ENCODE peak calls at places on chromosomes 11 and 22, in five cellular contexts. One of them, this sample, is unnamed.

GRCh38 chr11:17722000-17722643 is 2.8 kb downstream of the MYOD1 start:
- DNase-seq in WTC11: peak; percentile 75
- DNase-seq in ascending aorta: no peak
- DNase-seq in left ventricle myocardium inferior: no peak
- DNase-seq in Panc1: no peak
- DNase-seq in this sample: no peak

GRCh38 chr11:36254739-36255138 is 34.5 kb downstream of the COMMD9 start:
- DNase-seq in Panc1: no peak
- DNase-seq in ascending aorta: no peak
- DNase-seq in WTC11: no peak
- DNase-seq in left ventricle myocardium inferior: no peak
- DNase-seq in this sample: no peak

GRCh38 chr11:46977038-46977818 is 40.7 kb downstream of the CSTPP1 start:
- DNase-seq in left ventricle myocardium inferior: no peak
- DNase-seq in WTC11: peak; percentile 33
- DNase-seq in Panc1: no peak
- DNase-seq in ascending aorta: no peak
- DNase-seq in this sample: no peak

GRCh38 chr11:7899418-7899817 is 31.6 kb downstream of the OR10A6 start:
- DNase-seq in ascending aorta: no peak
- DNase-seq in WTC11: no peak
- DNase-seq in Panc1: no peak
- DNase-seq in left ventricle myocardium inferior: no peak
- DNase-seq in this sample: no peak

GRCh38 chr11:103897156-103897555 is 139.3 kb upstream of the DDI1 start:
- DNase-seq in WTC11: no peak
- DNase-seq in ascending aorta: no peak
- DNase-seq in Panc1: no peak
- DNase-seq in left ventricle myocardium inferior: no peak
- DNase-seq in this sample: no peak

GRCh38 chr11:45347343-45347742 is 61.2 kb upstream of the SYT13 start:
- DNase-seq in Panc1: no peak
- DNase-seq in WTC11: no peak
- DNase-seq in ascending aorta: no peak
- DNase-seq in left ventricle myocardium inferior: no peak
- DNase-seq in this sample: no peak

GRCh38 chr11:9143726-9144125 is 52.3 kb upstream of the SCUBE2 start:
- DNase-seq in WTC11: no peak
- DNase-seq in ascending aorta: no peak
- DNase-seq in left ventricle myocardium inferior: no peak
- DNase-seq in Panc1: no peak
- DNase-seq in this sample: no peak

GRCh38 chr11:93655581-93656255 is 5.8 kb upstream of the CEP295 start:
- DNase-seq in ascending aorta: no peak
- DNase-seq in left ventricle myocardium inferior: no peak
- DNase-seq in Panc1: no peak
- DNase-seq in WTC11: no peak
- DNase-seq in this sample: no peak

GRCh38 chr11:15073361-15074205 is at the start of gene CALCB:
- DNase-seq in WTC11: peak; percentile 65
- DNase-seq in left ventricle myocardium inferior: no peak
- DNase-seq in ascending aorta: no peak
- DNase-seq in Panc1: no peak
- DNase-seq in this sample: no peak

GRCh38 chr22:47034905-47035419 is 272.5 kb downstream of the TBC1D22A start:
- DNase-seq in ascending aorta: no peak
- DNase-seq in Panc1: no peak
- DNase-seq in left ventricle myocardium inferior: no peak
- DNase-seq in WTC11: no peak
- DNase-seq in this sample: no peak

GRCh38 chr11:125244166-125244565 is 79.6 kb downstream of the PKNOX2 start:
- DNase-seq in ascending aorta: no peak
- DNase-seq in Panc1: no peak
- DNase-seq in WTC11: no peak
- DNase-seq in left ventricle myocardium inferior: no peak
- DNase-seq in this sample: no peak

GRCh38 chr11:46335858-46336600 is 11.2 kb upstream of the DGKZ start:
- DNase-seq in ascending aorta: no peak
- DNase-seq in Panc1: no peak
- DNase-seq in WTC11: no peak
- DNase-seq in left ventricle myocardium inferior: no peak
- DNase-seq in this sample: no peak

GRCh38 chr11:12539570-12539969 is 134.7 kb upstream of the TEAD1 start:
- DNase-seq in left ventricle myocardium inferior: no peak
- DNase-seq in Panc1: no peak
- DNase-seq in ascending aorta: no peak
- DNase-seq in WTC11: no peak
- DNase-seq in this sample: no peak

GRCh38 chr11:126432065-126432461 is 76.6 kb downstream of the ST3GAL4 start:
- DNase-seq in ascending aorta: no peak
- DNase-seq in Panc1: no peak
- DNase-seq in left ventricle myocardium inferior: no peak
- DNase-seq in WTC11: no peak
- DNase-seq in this sample: no peak

GRCh38 chr22:38923463-38924196 is 33.8 kb upstream of the APOBEC3A start:
- DNase-seq in ascending aorta: peak; percentile 46
- DNase-seq in left ventricle myocardium inferior: peak; percentile 63
- DNase-seq in Panc1: peak; percentile 27
- DNase-seq in WTC11: no peak
- DNase-seq in this sample: no peak

GRCh38 chr22:32075997-32076725 is 33.1 kb downstream of the SLC5A1 start:
- DNase-seq in Panc1: no peak
- DNase-seq in WTC11: no peak
- DNase-seq in ascending aorta: no peak
- DNase-seq in left ventricle myocardium inferior: no peak
- DNase-seq in this sample: no peak

GRCh38 chr22:39530692-39531331 is 1.7 kb downstream of the RPS19BP1 start:
- DNase-seq in Panc1: no peak
- DNase-seq in ascending aorta: no peak
- DNase-seq in WTC11: no peak
- DNase-seq in left ventricle myocardium inferior: no peak
- DNase-seq in this sample: no peak

GRCh38 chr11:116454020-116454645 is 318.7 kb downstream of the BUD13 start:
- DNase-seq in WTC11: peak; percentile 76
- DNase-seq in ascending aorta: no peak
- DNase-seq in Panc1: peak; percentile 25
- DNase-seq in left ventricle myocardium inferior: no peak
- DNase-seq in this sample: peak; percentile 24

GRCh38 chr11:19874241-19874640 is 161.6 kb downstream of the NAV2 start:
- DNase-seq in ascending aorta: no peak
- DNase-seq in WTC11: no peak
- DNase-seq in left ventricle myocardium inferior: no peak
- DNase-seq in Panc1: no peak
- DNase-seq in this sample: no peak

GRCh38 chr11:93519179-93519578 is 24.0 kb downstream of the SMCO4 start:
- DNase-seq in WTC11: no peak
- DNase-seq in Panc1: no peak
- DNase-seq in left ventricle myocardium inferior: no peak
- DNase-seq in ascending aorta: no peak
- DNase-seq in this sample: no peak

GRCh38 chr11:104830080-104830479 is 68.2 kb downstream of the CASP12 start:
- DNase-seq in left ventricle myocardium inferior: no peak
- DNase-seq in WTC11: no peak
- DNase-seq in Panc1: no peak
- DNase-seq in ascending aorta: no peak
- DNase-seq in this sample: no peak

GRCh38 chr22:29306830-29307657 is 594 bp downstream of the GAS2L1 start:
- DNase-seq in left ventricle myocardium inferior: peak; percentile 88
- DNase-seq in Panc1: no peak
- DNase-seq in ascending aorta: no peak
- DNase-seq in WTC11: peak; percentile 86
- DNase-seq in this sample: no peak

GRCh38 chr22:36367479-36367878 is 20.3 kb downstream of the MYH9 start:
- DNase-seq in Panc1: no peak
- DNase-seq in WTC11: no peak
- DNase-seq in left ventricle myocardium inferior: no peak
- DNase-seq in ascending aorta: no peak
- DNase-seq in this sample: no peak

GRCh38 chr11:75248924-75249256 is 8.3 kb downstream of the TPBGL start:
- DNase-seq in Panc1: no peak
- DNase-seq in ascending aorta: no peak
- DNase-seq in WTC11: no peak
- DNase-seq in left ventricle myocardium inferior: no peak
- DNase-seq in this sample: no peak

GRCh38 chr22:49097966-49098365 is 729.7 kb downstream of the BRD1 start:
- DNase-seq in WTC11: no peak
- DNase-seq in left ventricle myocardium inferior: no peak
- DNase-seq in ascending aorta: no peak
- DNase-seq in Panc1: no peak
- DNase-seq in this sample: no peak

GRCh38 chr22:17665884-17666283 is 27.3 kb downstream of the BCL2L13 start:
- DNase-seq in WTC11: no peak
- DNase-seq in Panc1: no peak
- DNase-seq in ascending aorta: no peak
- DNase-seq in left ventricle myocardium inferior: no peak
- DNase-seq in this sample: no peak

GRCh38 chr11:124776865-124777645 is 15.0 kb upstream of the ESAM start:
- DNase-seq in WTC11: no peak
- DNase-seq in left ventricle myocardium inferior: no peak
- DNase-seq in ascending aorta: no peak
- DNase-seq in Panc1: no peak
- DNase-seq in this sample: no peak

GRCh38 chr11:103947566-103947919 is 88.9 kb upstream of the DDI1 start:
- DNase-seq in ascending aorta: no peak
- DNase-seq in left ventricle myocardium inferior: no peak
- DNase-seq in WTC11: no peak
- DNase-seq in Panc1: no peak
- DNase-seq in this sample: no peak

GRCh38 chr11:109733245-109733644 is 311.3 kb downstream of the C11orf87 start:
- DNase-seq in Panc1: no peak
- DNase-seq in WTC11: no peak
- DNase-seq in left ventricle myocardium inferior: no peak
- DNase-seq in ascending aorta: no peak
- DNase-seq in this sample: no peak

GRCh38 chr11:2376751-2377451 is at the start of gene CD81:
- DNase-seq in WTC11: peak; percentile 53
- DNase-seq in left ventricle myocardium inferior: no peak
- DNase-seq in ascending aorta: no peak
- DNase-seq in Panc1: no peak
- DNase-seq in this sample: no peak

GRCh38 chr11:112805658-112806057 is 155.6 kb upstream of the NCAM1 start:
- DNase-seq in left ventricle myocardium inferior: peak; percentile 43
- DNase-seq in ascending aorta: no peak
- DNase-seq in WTC11: no peak
- DNase-seq in Panc1: no peak
- DNase-seq in this sample: no peak

GRCh38 chr11:3932698-3933097 is 77.2 kb downstream of the STIM1 start:
- DNase-seq in ascending aorta: no peak
- DNase-seq in WTC11: no peak
- DNase-seq in Panc1: no peak
- DNase-seq in left ventricle myocardium inferior: no peak
- DNase-seq in this sample: no peak

GRCh38 chr11:34454308-34455032 is 15.7 kb downstream of the CAT start:
- DNase-seq in left ventricle myocardium inferior: no peak
- DNase-seq in Panc1: no peak
- DNase-seq in WTC11: no peak
- DNase-seq in ascending aorta: no peak
- DNase-seq in this sample: no peak

GRCh38 chr11:87437844-87438223 is 400.1 kb downstream of the TMEM135 start:
- DNase-seq in Panc1: peak; percentile 10
- DNase-seq in ascending aorta: no peak
- DNase-seq in WTC11: no peak
- DNase-seq in left ventricle myocardium inferior: no peak
- DNase-seq in this sample: no peak

GRCh38 chr22:39622881-39623367 is 52.4 kb downstream of the CACNA1I start:
- DNase-seq in left ventricle myocardium inferior: peak; percentile 52
- DNase-seq in WTC11: peak; percentile 87
- DNase-seq in ascending aorta: no peak
- DNase-seq in Panc1: no peak
- DNase-seq in this sample: peak; percentile 61

GRCh38 chr22:18070041-18070440 is 7.7 kb upstream of the PEX26 start:
- DNase-seq in Panc1: no peak
- DNase-seq in WTC11: no peak
- DNase-seq in ascending aorta: no peak
- DNase-seq in left ventricle myocardium inferior: no peak
- DNase-seq in this sample: no peak

DNA sequence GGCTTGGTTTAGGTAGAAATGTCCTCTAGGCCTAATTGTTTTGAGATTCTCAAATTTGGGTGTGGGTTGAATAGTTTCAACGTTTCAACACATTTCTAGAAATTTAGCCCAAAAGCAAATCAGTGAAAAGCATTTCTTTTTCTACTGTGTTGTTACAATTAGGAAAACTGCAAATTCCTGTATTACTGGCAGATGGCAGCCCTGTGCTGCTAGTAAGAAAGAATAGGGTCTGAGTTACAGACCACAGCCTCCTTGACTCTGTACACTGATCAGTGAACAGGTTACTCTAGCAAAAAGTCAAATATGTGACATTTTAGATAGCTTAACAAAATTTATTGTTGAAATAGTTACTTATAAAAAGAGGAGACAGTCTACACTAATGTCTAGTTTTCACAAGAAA is 703.0 kb downstream of the JRKL start:
- DNase-seq in WTC11: no peak
- DNase-seq in left ventricle myocardium inferior: no peak
- DNase-seq in ascending aorta: no peak
- DNase-seq in Panc1: no peak
- DNase-seq in this sample: no peak
- TF ChIP-seq CTCF in WTC11: no peak
- TF ChIP-seq CTCF in left ventricle myocardium inferior: no peak
- TF ChIP-seq CTCF in ascending aorta: no peak
- TF ChIP-seq CTCF in Panc1: no peak
- TF ChIP-seq CTCF in this sample: no peak

GRCh38 chr11:64290894-64291745 is at the start of gene KCNK4:
- DNase-seq in WTC11: no peak
- DNase-seq in ascending aorta: no peak
- DNase-seq in Panc1: no peak
- DNase-seq in left ventricle myocardium inferior: no peak
- DNase-seq in this sample: no peak
- TF ChIP-seq CTCF in WTC11: no peak
- TF ChIP-seq CTCF in ascending aorta: no peak
- TF ChIP-seq CTCF in Panc1: no peak
- TF ChIP-seq CTCF in left ventricle myocardium inferior: no peak
- TF ChIP-seq CTCF in this sample: no peak

DNA sequence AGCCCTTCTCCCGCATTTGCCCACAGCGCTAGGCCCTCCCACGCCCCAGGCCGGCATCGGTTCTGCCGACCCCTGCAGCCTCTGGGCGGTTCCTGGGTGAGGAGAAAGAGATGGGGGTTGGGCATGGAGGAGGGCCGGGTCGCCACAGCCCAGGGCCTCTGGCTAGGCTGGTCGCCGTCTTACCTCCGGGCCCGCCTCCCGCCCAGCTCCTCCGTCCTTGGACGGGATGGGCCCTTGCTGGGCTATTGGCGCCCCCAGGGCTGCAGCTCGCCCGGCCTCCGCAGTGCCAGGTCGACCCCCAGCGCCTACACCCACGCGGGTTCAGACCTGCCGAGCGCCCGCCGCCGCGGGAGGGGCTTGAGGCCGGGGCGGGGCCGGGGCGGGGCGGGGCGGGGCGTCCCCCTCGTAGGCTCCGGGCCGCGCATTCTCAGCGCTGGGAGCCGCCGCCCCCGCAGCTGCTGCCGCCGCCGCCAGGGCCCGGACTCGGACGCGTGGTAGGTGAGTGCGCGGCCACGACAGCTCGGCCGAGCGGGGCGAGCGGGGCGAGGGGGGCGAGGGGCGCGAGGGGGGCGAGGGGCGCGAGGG is at the start of gene CD151:
- DNase-seq in WTC11: peak; percentile 70
- DNase-seq in ascending aorta: no peak
- DNase-seq in Panc1: no peak
- DNase-seq in left ventricle myocardium inferior: peak; percentile 54
- DNase-seq in this sample: no peak
- TF ChIP-seq CTCF in WTC11: no peak
- TF ChIP-seq CTCF in ascending aorta: no peak
- TF ChIP-seq CTCF in Panc1: no peak
- TF ChIP-seq CTCF in left ventricle myocardium inferior: no peak
- TF ChIP-seq CTCF in this sample: no peak

GRCh38 chr11:132627981-132628380 is 904.3 kb downstream of the OPCML start:
- DNase-seq in ascending aorta: no peak
- DNase-seq in WTC11: no peak
- DNase-seq in left ventricle myocardium inferior: no peak
- DNase-seq in Panc1: no peak
- DNase-seq in this sample: no peak
- TF ChIP-seq CTCF in ascending aorta: no peak
- TF ChIP-seq CTCF in WTC11: no peak
- TF ChIP-seq CTCF in left ventricle myocardium inferior: no peak
- TF ChIP-seq CTCF in Panc1: no peak
- TF ChIP-seq CTCF in this sample: no peak

This sample was measured in omental fat pad.